ENCODE peak calls at places on chromosome 16, in five cellular contexts. One of them, this sample, is unnamed.

GRCh38 chr16:50467943-50468748 is 80.0 kb upstream of the NKD1 start:
- DNase-seq in iPS-NIHi11: peak
- DNase-seq in skeletal muscle cell: no peak
- DNase-seq in left cardiac atrium: no peak
- DNase-seq in AG09319: no peak
- DNase-seq in this sample: peak

GRCh38 chr16:50166511-50167500 is 13.7 kb downstream of the TENT4B start:
- DNase-seq in iPS-NIHi11: no peak
- DNase-seq in skeletal muscle cell: no peak
- DNase-seq in left cardiac atrium: no peak
- DNase-seq in AG09319: no peak
- DNase-seq in this sample: no peak

GRCh38 chr16:50067290-50067853 is 1.6 kb downstream of the HEATR3 start:
- DNase-seq in iPS-NIHi11: peak
- DNase-seq in skeletal muscle cell: peak
- DNase-seq in left cardiac atrium: no peak
- DNase-seq in AG09319: peak
- DNase-seq in this sample: peak

GRCh38 chr16:17266606-17267313 is 204.0 kb downstream of the XYLT1 start:
- DNase-seq in iPS-NIHi11: no peak
- DNase-seq in skeletal muscle cell: no peak
- DNase-seq in left cardiac atrium: no peak
- DNase-seq in AG09319: no peak
- DNase-seq in this sample: no peak

GRCh38 chr16:55568151-55568693 is 1.7 kb downstream of the CAPNS2 start:
- DNase-seq in iPS-NIHi11: no peak
- DNase-seq in skeletal muscle cell: no peak
- DNase-seq in left cardiac atrium: no peak
- DNase-seq in AG09319: no peak
- DNase-seq in this sample: no peak

GRCh38 chr16:84737192-84737591 is 37.4 kb downstream of the USP10 start:
- DNase-seq in iPS-NIHi11: no peak
- DNase-seq in skeletal muscle cell: no peak
- DNase-seq in left cardiac atrium: no peak
- DNase-seq in AG09319: no peak
- DNase-seq in this sample: no peak

GRCh38 chr16:86051376-86052114 is 152.6 kb downstream of the IRF8 start:
- DNase-seq in iPS-NIHi11: no peak
- DNase-seq in skeletal muscle cell: no peak
- DNase-seq in left cardiac atrium: no peak
- DNase-seq in AG09319: no peak
- DNase-seq in this sample: no peak

GRCh38 chr16:89436362-89436761 is 54.0 kb downstream of the ANKRD11 start:
- DNase-seq in iPS-NIHi11: no peak
- DNase-seq in skeletal muscle cell: no peak
- DNase-seq in left cardiac atrium: no peak
- DNase-seq in AG09319: no peak
- DNase-seq in this sample: no peak

GRCh38 chr16:88869673-88869980 is 3.2 kb upstream of the PABPN1L start:
- DNase-seq in iPS-NIHi11: no peak
- DNase-seq in skeletal muscle cell: no peak
- DNase-seq in left cardiac atrium: no peak
- DNase-seq in AG09319: no peak
- DNase-seq in this sample: no peak

GRCh38 chr16:26987631-26988030 is 79.1 kb upstream of the C16orf82 start:
- DNase-seq in iPS-NIHi11: no peak
- DNase-seq in skeletal muscle cell: peak
- DNase-seq in left cardiac atrium: no peak
- DNase-seq in AG09319: peak
- DNase-seq in this sample: no peak

GRCh38 chr16:11152205-11152604 is 103.8 kb downstream of the SOCS1 start:
- DNase-seq in iPS-NIHi11: no peak
- DNase-seq in skeletal muscle cell: peak
- DNase-seq in left cardiac atrium: no peak
- DNase-seq in AG09319: no peak
- DNase-seq in this sample: peak

GRCh38 chr16:83878838-83879237 is 20.1 kb upstream of the MLYCD start:
- DNase-seq in iPS-NIHi11: peak
- DNase-seq in skeletal muscle cell: no peak
- DNase-seq in left cardiac atrium: no peak
- DNase-seq in AG09319: no peak
- DNase-seq in this sample: peak

GRCh38 chr16:14321542-14321941 is 250.4 kb downstream of the MRTFB start:
- DNase-seq in iPS-NIHi11: peak
- DNase-seq in skeletal muscle cell: no peak
- DNase-seq in left cardiac atrium: no peak
- DNase-seq in AG09319: no peak
- DNase-seq in this sample: no peak

This sample was measured in NCI-H524.